ENCODE peak calls at places on chromosomes 1 and 21, in eight cellular contexts. N is CD8-positive, alpha-beta memory T cell; L is neuronal stem cell; R is GM23338; O is PC-3; D is IMR-90; S is heart right ventricle; Q is esophagus squamous epithelium. P is an unnamed sample.

GRCh38 chr1:153560241-153560640 is 5.4 kb downstream of the S100A2 start:
- DNase-seq in R (no peak), D (no peak), N (no peak), L (no peak), S (no peak), O (no peak), Q (no peak), P (no peak)

GRCh38 chr1:232598837-232599177 is 31.1 kb downstream of the SIPA1L2 start:
- DNase-seq in L (no peak), O (no peak), S (no peak), R (no peak), N (no peak), D (no peak), Q (no peak), P (no peak)

GRCh38 chr1:72178266-72178665 is 104.1 kb downstream of the NEGR1 start:
- DNase-seq in S (no peak), L (peak), D (peak), R (no peak), Q (no peak), N (no peak), O (peak), P (no peak)

GRCh38 chr21:42239973-42240372 is 21.0 kb downstream of the ABCG1 start:
- DNase-seq in N (no peak), S (no peak), R (no peak), L (no peak), Q (no peak), O (no peak), D (no peak), P (no peak)

GRCh38 chr21:14318598-14318997 is 64.3 kb downstream of the HSPA13 start:
- DNase-seq in O (no peak), S (no peak), R (no peak), Q (no peak), N (no peak), D (no peak), L (no peak), P (no peak)

GRCh38 chr1:52152976-52153375 is 11.1 kb downstream of the ZFYVE9 start:
- DNase-seq in Q (no peak), L (no peak), O (no peak), D (peak), N (no peak), S (no peak), R (no peak), P (no peak)

GRCh38 chr1:198605880-198606458 is 32.9 kb upstream of the PTPRC start:
- DNase-seq in S (no peak), N (no peak), D (no peak), R (peak), Q (no peak), L (peak), O (peak), P (no peak)

GRCh38 chr1:18922319-18922726 is 20.0 kb upstream of the ALDH4A1 start:
- DNase-seq in S (peak), R (no peak), N (no peak), O (peak), Q (no peak), D (peak), L (no peak), P (no peak)

GRCh38 chr1:117754061-117754969 is 148.5 kb downstream of the TENT5C start:
- DNase-seq in D (peak), R (peak), N (peak), L (peak), Q (no peak), S (no peak), O (peak), P (peak)

GRCh38 chr1:92094595-92094994 is 14.4 kb downstream of the BTBD8 start:
- DNase-seq in D (no peak), N (no peak), O (no peak), L (no peak), Q (no peak), S (no peak), R (peak), P (no peak)

GRCh38 chr1:90122679-90123340 is 127.9 kb downstream of the ZNF326 start:
- DNase-seq in R (no peak), D (no peak), S (no peak), N (no peak), O (no peak), Q (no peak), L (no peak), P (no peak)

GRCh38 chr21:41840880-41841279 is 38.3 kb downstream of the PRDM15 start:
- DNase-seq in L (no peak), R (no peak), S (no peak), D (no peak), Q (no peak), O (no peak), N (no peak), P (no peak)

GRCh38 chr1:41325801-41326200 is 35.4 kb upstream of the FOXO6 start:
- DNase-seq in S (no peak), L (no peak), O (peak), D (no peak), R (no peak), N (no peak), Q (no peak), P (no peak)

GRCh38 chr1:192726820-192727504 is 81.9 kb upstream of the RGS2 start:
- DNase-seq in Q (no peak), O (no peak), S (no peak), R (no peak), D (no peak), L (no peak), N (no peak), P (no peak)

GRCh38 chr1:210908257-210908656 is 225.7 kb downstream of the KCNH1 start:
- DNase-seq in R (no peak), O (no peak), Q (no peak), D (no peak), N (no peak), L (no peak), S (no peak), P (no peak)

GRCh38 chr1:224113918-224114786 is at the start of gene FBXO28:
- DNase-seq in O (peak), S (peak), N (peak), R (peak), Q (peak), D (peak), L (peak), P (peak)

GRCh38 chr1:211548321-211549091 is 30.5 kb downstream of the SLC30A1 start:
- DNase-seq in N (no peak), L (no peak), D (no peak), Q (no peak), S (no peak), O (no peak), R (peak), P (no peak)

GRCh38 chr1:7582439-7582972 is 188.6 kb upstream of the VAMP3 start:
- DNase-seq in L (no peak), O (no peak), Q (no peak), S (no peak), N (no peak), D (no peak), R (no peak), P (no peak)

GRCh38 chr1:216815239-216815955 is 92.2 kb upstream of the ESRRG start:
- DNase-seq in R (peak), D (peak), Q (no peak), O (no peak), S (peak), N (no peak), L (peak), P (no peak)

GRCh38 chr1:154747841-154748766 is 122.0 kb downstream of the KCNN3 start:
- DNase-seq in D (no peak), Q (no peak), N (peak), L (no peak), S (peak), R (no peak), O (no peak), P (no peak)

GRCh38 chr1:6267686-6268281 is 6.9 kb upstream of the GPR153 start:
- DNase-seq in S (no peak), Q (no peak), N (no peak), L (no peak), D (peak), R (no peak), O (peak), P (no peak)

GRCh38 chr1:63403386-63403785 is 36.0 kb downstream of the ALG6 start:
- DNase-seq in Q (no peak), N (no peak), D (no peak), S (no peak), R (no peak), L (no peak), O (peak), P (no peak)

GRCh38 chr21:43968410-43969114 is 43.5 kb upstream of the TRAPPC10 start:
- DNase-seq in D (no peak), Q (no peak), S (no peak), L (no peak), N (no peak), O (no peak), R (no peak), P (no peak)
- H3K4me3 ChIP-seq in D (no peak), Q (no peak), S (no peak), L (no peak), N (no peak), O (no peak), R (no peak), P (no peak)

DNA sequence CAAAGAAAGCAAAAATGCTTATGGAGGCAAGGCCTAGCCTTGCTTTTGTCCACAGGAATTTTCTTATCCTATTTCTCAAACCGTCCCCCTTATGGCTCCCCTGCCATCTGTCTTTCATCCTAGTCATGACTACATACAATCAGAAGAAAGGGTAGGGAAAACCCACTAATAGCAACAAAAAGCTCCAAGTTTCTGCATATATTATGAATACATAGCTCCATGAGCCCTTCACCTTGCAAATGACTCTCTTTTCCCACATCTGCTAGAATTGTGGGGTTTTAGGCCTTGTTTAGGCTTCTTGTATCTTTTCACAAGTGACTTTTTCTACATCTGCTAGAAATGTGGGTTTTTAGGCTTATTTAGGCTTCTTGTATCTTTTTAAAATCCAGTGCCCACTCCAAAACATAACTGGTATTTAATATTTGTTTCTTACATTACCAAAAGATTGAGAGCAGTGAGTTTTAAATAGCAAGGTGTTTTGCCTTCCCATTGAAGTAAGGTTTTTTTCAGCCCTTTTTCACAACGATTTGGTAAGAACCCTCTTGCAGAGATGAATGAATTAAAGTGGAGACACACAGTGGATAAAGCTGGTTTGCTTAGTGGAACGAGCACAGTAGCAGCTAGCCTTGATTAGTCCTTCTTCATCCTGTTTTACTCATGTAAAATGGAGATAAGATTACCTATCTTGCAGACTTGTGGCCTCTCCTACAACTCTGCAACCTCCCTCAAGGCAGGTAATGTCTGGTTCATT is 4.4 kb downstream of the GADD45A start:
- DNase-seq in S (no peak), N (no peak), O (no peak), D (no peak), Q (no peak), L (no peak), R (no peak), P (no peak)
- H3K27ac ChIP-seq in S (no peak), N (peak), O (peak), D (no peak), Q (no peak), L (no peak), R (no peak), P (no peak)

GRCh38 chr21:36882776-36883175 is 83.7 kb downstream of the HLCS start:
- DNase-seq in S (no peak), D (peak), R (no peak), L (no peak), N (no peak), Q (no peak), O (no peak), P (no peak)

GRCh38 chr21:36879827-36880226 is 86.6 kb downstream of the HLCS start:
- DNase-seq in O (no peak), Q (no peak), D (no peak), N (no peak), S (no peak), R (no peak), L (no peak), P (no peak)

GRCh38 chr21:36883532-36884486 is 82.7 kb downstream of the HLCS start:
- DNase-seq in L (no peak), O (peak), S (no peak), Q (no peak), D (peak), N (no peak), R (no peak), P (no peak)

GRCh38 chr21:36877741-36878140 is 88.7 kb downstream of the HLCS start:
- DNase-seq in O (no peak), Q (no peak), L (no peak), R (no peak), S (no peak), N (no peak), D (no peak), P (no peak)

GRCh38 chr21:36881223-36881622 is 85.2 kb downstream of the HLCS start:
- DNase-seq in R (no peak), L (no peak), D (peak), S (no peak), N (no peak), Q (no peak), O (no peak), P (no peak)
- H3K4me3 ChIP-seq in R (no peak), L (no peak), D (no peak), S (no peak), N (no peak), Q (no peak), O (no peak), P (no peak)

GRCh38 chr1:80675469-80675868 is 1125.3 kb upstream of the ADGRL2 start:
- DNase-seq in S (no peak), L (no peak), O (no peak), N (no peak), R (peak), D (no peak), Q (no peak), P (no peak)
- H3K27ac ChIP-seq in S (no peak), L (peak), O (no peak), N (no peak), R (no peak), D (no peak), Q (no peak), P (no peak)

DNA sequence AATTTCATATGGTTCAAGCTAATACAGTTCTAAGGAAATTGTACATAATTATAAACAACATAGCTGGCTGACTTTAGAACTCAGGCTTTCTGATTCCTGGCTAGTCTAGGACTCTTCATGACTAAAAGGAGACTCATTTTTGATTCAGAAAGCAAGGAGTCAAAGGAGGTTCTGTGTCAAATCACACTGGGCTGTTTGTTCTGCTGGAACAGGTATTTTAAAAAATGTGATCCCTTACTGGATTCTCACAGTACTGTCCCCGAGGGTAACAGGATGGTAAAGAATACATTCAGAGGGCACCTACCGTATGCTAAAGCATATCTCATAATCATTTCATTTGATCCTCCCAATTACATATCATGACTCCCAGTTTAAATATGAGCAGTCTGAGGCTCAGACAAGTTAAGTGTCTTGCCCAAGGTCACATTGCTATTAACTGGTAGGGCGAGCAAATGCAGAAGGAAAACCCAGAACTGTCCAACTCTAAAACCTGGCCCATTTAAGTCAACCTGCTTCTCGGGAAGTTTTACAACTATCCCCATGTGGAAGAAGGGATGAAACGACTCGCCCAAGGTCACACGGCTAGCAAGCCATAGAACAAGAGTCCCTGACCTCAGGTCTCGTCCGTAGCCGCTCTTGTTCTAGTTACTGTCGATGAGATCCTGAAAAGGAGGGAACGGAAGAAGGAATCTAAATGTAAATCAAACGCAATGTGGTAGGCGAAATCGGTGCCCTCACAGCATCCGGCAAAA is 675 bp downstream of the MYSM1 start:
- DNase-seq in N (peak), D (no peak), S (no peak), O (peak), R (no peak), L (no peak), Q (no peak), P (no peak)
- H3K4me3 ChIP-seq in N (peak), D (peak), S (peak), O (peak), R (peak), L (peak), Q (peak), P (peak)

P was measured in iPS DF 6.9.